ENCODE peak calls at places on chromosomes 3 and 15, in six cellular contexts. X is PC-3, E is esophagus squamous epithelium, Q is gastrocnemius medialis, T is mucosa of descending colon, N is mammary epithelial cell. P is an unnamed sample. For H3K9me3, H3K4me1 and H3K36me3, the result is how much of the 10 kb centered on the place peaks cover.

GRCh38 chr3:80227216-80227615 is 459.4 kb upstream of the ROBO1 start:
- DNase-seq in X (peak), E (no peak), Q (no peak), T (no peak), N (peak), P (no peak)

GRCh38 chr15:41819455-41820050 is 8.3 kb upstream of the JMJD7 start:
- DNase-seq in X (no peak), E (no peak), Q (no peak), T (no peak), N (no peak), P (no peak)

GRCh38 chr3:161781381-161781780 is 284.8 kb downstream of the OTOL1 start:
- DNase-seq in X (peak), E (no peak), Q (no peak), T (no peak), N (no peak), P (no peak)

GRCh38 chr3:8283180-8283579 is 218.4 kb upstream of the LMCD1 start:
- DNase-seq in X (peak), E (no peak), Q (no peak), T (no peak), N (no peak), P (no peak)

GRCh38 chr3:52769786-52770445 is 824 bp downstream of the NEK4 start:
- DNase-seq in X (no peak), E (no peak), Q (no peak), T (no peak), N (peak), P (no peak)

GRCh38 chr15:39976291-39977274 is 42.7 kb downstream of the EIF2AK4 start:
- DNase-seq in X (peak), E (no peak), Q (peak), T (peak), N (peak), P (no peak)

GRCh38 chr3:140972833-140973232 is 31.2 kb downstream of the SLC25A36 start:
- DNase-seq in X (peak), E (no peak), Q (no peak), T (no peak), N (peak), P (no peak)

GRCh38 chr3:196634224-196634623 is 5.3 kb upstream of the NRROS start:
- DNase-seq in X (no peak), E (no peak), Q (peak), T (no peak), N (no peak), P (no peak)

GRCh38 chr3:64048631-64049061 is 25.4 kb upstream of the PSMD6 start:
- DNase-seq in X (peak), E (no peak), Q (no peak), T (no peak), N (no peak), P (no peak)

GRCh38 chr3:127089487-127090145 is 103.3 kb upstream of the PRR23E start:
- DNase-seq in X (no peak), E (no peak), Q (peak), T (no peak), N (no peak), P (no peak)

GRCh38 chr15:90686435-90687218 is 30.5 kb upstream of the BLM start:
- DNase-seq in X (no peak), E (no peak), Q (no peak), T (no peak), N (no peak), P (no peak)

GRCh38 chr3:26104856-26105255 is 315.0 kb downstream of the OXSM start:
- DNase-seq in X (no peak), E (no peak), Q (no peak), T (no peak), N (no peak), P (no peak)

GRCh38 chr3:126851382-126851781 is 131.5 kb upstream of the PLXNA1 start:
- DNase-seq in X (no peak), E (no peak), Q (no peak), T (no peak), N (no peak), P (no peak)

GRCh38 chr15:47720555-47720954 is 3.2 kb downstream of the SEMA6D start:
- DNase-seq in X (no peak), E (no peak), Q (no peak), T (no peak), N (no peak), P (no peak)

GRCh38 chr3:119945286-119945685 is 149.0 kb downstream of the GSK3B start:
- DNase-seq in X (no peak), E (no peak), Q (no peak), T (no peak), N (no peak), P (no peak)

GRCh38 chr3:141372656-141373055 is 4.4 kb downstream of the ZBTB38 start:
- DNase-seq in X (no peak), E (no peak), Q (no peak), T (no peak), N (no peak), P (no peak)

GRCh38 chr15:36468746-36469145 is 110.7 kb upstream of the CDIN1 start:
- DNase-seq in X (no peak), E (no peak), Q (no peak), T (no peak), N (peak), P (no peak)

GRCh38 chr3:177633671-177634207 is 436.5 kb upstream of the TBL1XR1 start:
- DNase-seq in X (peak), E (no peak), Q (no peak), T (no peak), N (no peak), P (no peak)

GRCh38 chr3:116512931-116513330 is 67.6 kb upstream of the LSAMP start:
- DNase-seq in X (no peak), E (no peak), Q (no peak), T (no peak), N (no peak), P (no peak)

GRCh38 chr3:110494728-110495127 is 576.9 kb upstream of the NECTIN3 start:
- DNase-seq in X (no peak), E (no peak), Q (no peak), T (no peak), N (no peak), P (no peak)

GRCh38 chr3:196641278-196642058 is 2.0 kb downstream of the NRROS start:
- DNase-seq in X (no peak), E (no peak), Q (no peak), T (no peak), N (no peak), P (no peak)

GRCh38 chr3:61442696-61443095 is 118.7 kb upstream of the PTPRG start:
- DNase-seq in X (no peak), E (no peak), Q (no peak), T (no peak), N (no peak), P (no peak)

GRCh38 chr3:139020036-139020867 is 474 bp downstream of the PRR23B start:
- DNase-seq in X (no peak), E (no peak), Q (no peak), T (peak), N (no peak), P (no peak)

GRCh38 chr3:142165194-142165593 is 15.8 kb upstream of the TFDP2 start:
- DNase-seq in X (peak), E (no peak), Q (no peak), T (no peak), N (no peak), P (no peak)

GRCh38 chr15:45144775-45145174 is 15.0 kb downstream of the DUOX1 start:
- DNase-seq in X (no peak), E (no peak), Q (no peak), T (no peak), N (no peak), P (no peak)

GRCh38 chr3:194333981-194334320 is 17.2 kb downstream of the CPN2 start:
- DNase-seq in X (no peak), E (no peak), Q (no peak), T (no peak), N (no peak), P (no peak)

GRCh38 chr3:13540332-13540995 is 8.5 kb upstream of the FBLN2 start:
- DNase-seq in X (no peak), E (no peak), Q (peak), T (no peak), N (no peak), P (no peak)

GRCh38 chr3:182738583-182739514 is 54.5 kb upstream of the ATP11B start:
- DNase-seq in X (peak), E (no peak), Q (no peak), T (no peak), N (peak), P (no peak)

GRCh38 chr15:38072007-38072506 is 137.6 kb downstream of the TMCO5A start:
- DNase-seq in X (no peak), E (no peak), Q (peak), T (no peak), N (no peak), P (no peak)

GRCh38 chr15:52714968-52715367 is 35.8 kb upstream of the ATOSA start:
- DNase-seq in X (no peak), E (no peak), Q (no peak), T (no peak), N (no peak), P (no peak)

GRCh38 chr3:21357241-21357640 is 393.8 kb downstream of the ZNF385D start:
- DNase-seq in X (no peak), E (no peak), Q (no peak), T (no peak), N (no peak), P (no peak)
- H3K9me3 ChIP-seq in X (under half), E (under half), Q (under half), T (under half), N (under half), P (under half)

DNA sequence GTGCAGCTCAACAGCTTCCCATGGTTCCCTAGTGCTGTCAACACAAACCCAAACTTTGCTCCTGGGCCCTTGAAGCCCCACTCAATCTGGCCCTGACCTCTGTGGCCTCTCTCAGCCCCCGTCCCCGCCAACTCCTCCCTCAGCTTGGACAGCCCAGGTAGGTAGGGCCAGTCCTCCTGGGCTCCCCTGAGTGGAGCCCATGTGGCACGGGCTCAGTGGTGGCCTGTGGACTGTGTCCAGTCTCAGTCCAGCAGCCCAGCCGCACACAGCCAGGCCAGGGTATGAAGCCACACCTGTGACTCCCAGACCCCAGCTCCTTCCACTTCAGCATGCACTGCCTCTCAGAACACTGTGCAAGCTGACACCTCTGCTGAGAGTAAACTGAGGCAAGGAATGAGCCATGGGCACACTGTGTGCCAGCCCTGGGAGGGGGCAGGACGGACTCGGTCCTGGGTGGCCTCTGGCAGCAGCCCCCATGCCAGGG is 11.5 kb downstream of the PLXND1 start:
- DNase-seq in X (no peak), E (no peak), Q (no peak), T (no peak), N (no peak), P (no peak)
- H3K4me1 ChIP-seq in X (under half), E (half or more), Q (half or more), T (under half), N (under half), P (under half)

DNA sequence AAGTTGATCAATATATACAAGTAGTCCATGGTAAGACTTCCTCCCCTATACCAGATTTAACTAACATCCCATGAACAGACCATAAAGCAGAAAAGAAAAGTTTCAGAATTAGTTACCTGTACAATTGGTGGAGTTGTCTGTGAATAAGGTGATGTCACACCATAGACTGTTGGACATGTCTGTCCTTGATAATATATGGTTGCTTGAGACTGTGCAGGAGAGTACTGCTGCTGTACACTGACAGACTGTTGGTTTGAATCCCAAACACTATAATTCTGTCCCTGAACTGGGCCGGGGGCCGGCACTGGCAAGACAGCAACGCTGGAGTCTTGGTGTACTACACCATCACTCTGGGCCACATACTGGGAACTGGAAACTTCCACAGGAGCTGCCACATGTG is 77.2 kb downstream of the NBEAL2 start:
- DNase-seq in X (no peak), E (no peak), Q (no peak), T (no peak), N (no peak), P (no peak)
- H3K36me3 ChIP-seq in X (under half), E (under half), Q (under half), T (under half), N (under half), P (under half)

DNA sequence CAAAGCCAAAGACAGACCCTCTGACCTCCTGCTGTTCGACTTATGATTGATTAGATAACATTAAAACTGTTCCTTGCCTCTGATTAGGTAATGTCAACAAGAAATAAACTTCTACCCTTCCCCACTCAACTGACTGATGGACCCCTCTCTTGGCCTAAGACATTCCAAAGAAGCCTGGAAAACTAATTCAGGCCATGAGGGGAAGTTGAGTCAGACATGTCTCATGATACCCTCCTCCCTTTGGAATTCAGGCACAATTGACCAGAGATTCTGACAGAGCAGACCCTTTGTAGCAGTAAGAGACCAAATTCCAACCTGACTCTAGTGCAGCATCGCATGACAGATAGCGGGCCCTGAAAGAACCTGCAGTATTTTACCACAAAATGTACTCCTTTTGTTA is 354.5 kb downstream of the OCA2 start:
- DNase-seq in X (no peak), E (no peak), Q (no peak), T (no peak), N (no peak), P (no peak)
- H3K9me3 ChIP-seq in X (under half), E (under half), Q (under half), T (half or more), N (half or more), P (under half)

GRCh38 chr15:59296181-59296617 is 76.5 kb downstream of the MYO1E start:
- DNase-seq in X (peak), E (no peak), Q (peak), T (no peak), N (peak), P (no peak)
- H3K4me1 ChIP-seq in X (half or more), E (half or more), Q (half or more), T (under half), N (half or more), P (under half)